ENCODE peak calls at places on chromosomes 11 and 22, in four cellular contexts. F is AG09309, M is psoas muscle, N is aorta. Z is an unnamed sample.

GRCh38 chr11:75028321-75029097 is 39.8 kb downstream of the NEU3 start:
- DNase-seq in F (no peak), M (no peak), N (no peak), Z (no peak)

GRCh38 chr11:43010042-43010441 is 301.8 kb upstream of the API5 start:
- DNase-seq in F (no peak), M (no peak), N (no peak), Z (no peak)

GRCh38 chr11:118241191-118242098 is 10.7 kb downstream of the MPZL3 start:
- DNase-seq in F (no peak), M (no peak), N (no peak), Z (no peak)

GRCh38 chr11:47499614-47500013 is 50.7 kb upstream of the RAPSN start:
- DNase-seq in F (no peak), M (no peak), N (no peak), Z (no peak)

GRCh38 chr11:11044137-11044855 is 186.4 kb upstream of the ZBED5 start:
- DNase-seq in F (no peak), M (no peak), N (no peak), Z (no peak)

GRCh38 chr22:39994046-39994565 is 648 bp upstream of the FAM83F start:
- DNase-seq in F (no peak), M (no peak), N (peak; percentile 11), Z (no peak)

GRCh38 chr22:32693102-32693501 is 108.4 kb upstream of the TIMP3 start:
- DNase-seq in F (no peak), M (no peak), N (no peak), Z (no peak)

GRCh38 chr22:23829845-23830372 is 8.9 kb downstream of the DERL3 start:
- DNase-seq in F (peak; percentile 85), M (no peak), N (no peak), Z (no peak)

GRCh38 chr11:75265851-75266531 is 25.4 kb downstream of the TPBGL start:
- DNase-seq in F (no peak), M (no peak), N (peak; percentile 69), Z (no peak)

GRCh38 chr11:34667810-34668582 is 47.1 kb downstream of the EHF start:
- DNase-seq in F (no peak), M (no peak), N (no peak), Z (no peak)

GRCh38 chr11:77630311-77630710 is 7.3 kb downstream of the CLNS1A start:
- DNase-seq in F (no peak), M (no peak), N (no peak), Z (no peak)

GRCh38 chr22:28015676-28016601 is 96.9 kb upstream of the PITPNB start:
- DNase-seq in F (no peak), M (peak; percentile 13), N (peak; percentile 69), Z (no peak)

GRCh38 chr11:707817-708420 is 1.9 kb downstream of the EPS8L2 start:
- DNase-seq in F (no peak), M (no peak), N (no peak), Z (no peak)

Z was measured in heart right ventricle.